ENCODE peak calls at places on chromosomes 2 and 18, in eight cellular contexts. U, N, R, C, Z, B, T and W are unnamed samples.

GRCh38 chr2:29431485-29431884 is 316.3 kb downstream of the CLIP4 start:
- DNase-seq in B (no peak), R (no peak), Z (no peak), N (no peak), U (no peak), T (no peak), C (no peak), W (no peak)

GRCh38 chr2:186559848-186560247 is 30.0 kb upstream of the ITGAV start:
- DNase-seq in N (no peak), B (no peak), R (no peak), C (no peak), Z (no peak), U (no peak), T (no peak), W (no peak)

GRCh38 chr2:9844581-9844980 is 1.3 kb downstream of the TAF1B start:
- DNase-seq in N (no peak), Z (no peak), U (no peak), C (no peak), B (no peak), T (no peak), R (no peak), W (no peak)

GRCh38 chr2:126828471-126828870 is 70.2 kb upstream of the TEX51 start:
- DNase-seq in Z (no peak), B (no peak), C (no peak), R (no peak), U (no peak), N (no peak), T (no peak), W (no peak)

GRCh38 chr18:29556070-29556469 is 1379.1 kb upstream of the CDH2 start:
- DNase-seq in T (no peak), U (no peak), N (no peak), R (no peak), B (no peak), C (no peak), Z (no peak), W (no peak)

GRCh38 chr2:236209996-236210395 is 41.8 kb upstream of the GBX2 start:
- DNase-seq in U (no peak), Z (no peak), N (no peak), B (no peak), T (no peak), R (no peak), C (no peak), W (no peak)

GRCh38 chr2:178327516-178327915 is 123.5 kb downstream of the PRKRA start:
- DNase-seq in T (no peak), R (no peak), Z (no peak), B (no peak), N (no peak), C (no peak), U (no peak), W (no peak)

GRCh38 chr2:29281086-29281485 is 165.9 kb downstream of the CLIP4 start:
- DNase-seq in U (no peak), N (no peak), C (no peak), Z (no peak), T (no peak), R (no peak), B (no peak), W (no peak)

GRCh38 chr18:40984856-40985255 is 970.2 kb upstream of the PIK3C3 start:
- DNase-seq in T (no peak), R (no peak), Z (no peak), B (no peak), C (no peak), U (no peak), N (peak), W (no peak)

GRCh38 chr18:48918156-48918555 is 32.6 kb downstream of the SMAD7 start:
- DNase-seq in Z (no peak), T (no peak), B (no peak), N (no peak), U (no peak), R (no peak), C (no peak), W (no peak)